ENCODE peak calls at places on chromosomes 16 and 17, in six cellular contexts. L is hepatocyte, N is Kasumi-1, S is iris pigment epithelial cell, U is pons, P is adrenal gland. E is an unnamed sample.

GRCh38 chr17:66904760-66905637 is 59.5 kb upstream of the CACNG4 start:
- DNase-seq in U (no peak), L (peak; percentile 53), N (no peak), P (no peak), S (peak; percentile 71), E (no peak)

GRCh38 chr17:82365586-82366295 is 5.8 kb upstream of the UTS2R start:
- DNase-seq in P (no peak), S (no peak), N (no peak), U (no peak), L (no peak), E (no peak)

GRCh38 chr17:16953347-16953746 is 18.6 kb downstream of the TNFRSF13B start:
- DNase-seq in N (no peak), P (no peak), L (no peak), U (no peak), S (no peak), E (no peak)

GRCh38 chr17:51487947-51488346 is 227.6 kb downstream of the UTP18 start:
- DNase-seq in L (peak; percentile 10), N (no peak), S (no peak), U (no peak), P (no peak), E (peak; percentile 47)

GRCh38 chr17:29143894-29144293 is 36.3 kb downstream of the MYO18A start:
- DNase-seq in S (no peak), N (peak; percentile 64), U (peak; percentile 75), P (no peak), L (no peak), E (peak; percentile 54)

GRCh38 chr16:17435324-17435723 is 35.4 kb downstream of the XYLT1 start:
- DNase-seq in U (no peak), S (no peak), P (no peak), N (no peak), L (no peak), E (no peak)

GRCh38 chr17:17126131-17127110 is 79.7 kb downstream of the PLD6 start:
- DNase-seq in U (no peak), S (no peak), L (no peak), P (no peak), N (peak; percentile 36), E (no peak)

GRCh38 chr17:74584714-74585113 is 7.4 kb downstream of the CD300LD start:
- DNase-seq in N (no peak), U (no peak), L (no peak), S (no peak), P (no peak), E (no peak)

GRCh38 chr16:23803591-23804123 is 32.1 kb upstream of the PRKCB start:
- DNase-seq in P (peak; percentile 26), S (peak; percentile 16), N (peak; percentile 36), U (peak; percentile 73), L (peak; percentile 45), E (peak; percentile 52)

GRCh38 chr16:15857779-15858560 is 1.1 kb upstream of the MYH11 start:
- DNase-seq in N (no peak), P (peak; percentile 26), L (peak; percentile 20), S (peak; percentile 36), U (no peak), E (no peak)

GRCh38 chr16:49809112-49809511 is 46.8 kb downstream of the ZNF423 start:
- DNase-seq in S (no peak), L (no peak), N (no peak), U (no peak), P (no peak), E (no peak)

GRCh38 chr17:59008737-59009136 is 97.9 kb downstream of the TRIM37 start:
- DNase-seq in P (no peak), S (no peak), L (no peak), N (no peak), U (no peak), E (no peak)

GRCh38 chr16:88815901-88816589 is 4.3 kb upstream of the APRT start:
- DNase-seq in S (no peak), P (peak; percentile 55), U (no peak), L (peak; percentile 60), N (peak; percentile 10), E (no peak)

GRCh38 chr16:3022208-3022696 is 1.5 kb downstream of the HCFC1R1 start:
- DNase-seq in L (peak; percentile 95), S (peak; percentile 96), U (peak; percentile 64), N (peak; percentile 16), P (peak; percentile 89), E (no peak)

GRCh38 chr17:9402590-9403199 is 172.9 kb downstream of the STX8 start:
- DNase-seq in L (peak; percentile 22), N (peak; percentile 18), P (no peak), U (peak; percentile 12), S (peak; percentile 54), E (peak; percentile 75)

GRCh38 chr17:7744416-7744815 is 26.9 kb downstream of the DNAH2 start:
- DNase-seq in L (no peak), S (peak; percentile 15), U (no peak), P (no peak), N (no peak), E (no peak)

GRCh38 chr17:65334391-65334790 is 197.2 kb downstream of the RGS9 start:
- DNase-seq in P (no peak), N (no peak), S (no peak), L (no peak), U (no peak), E (no peak)

GRCh38 chr17:64780096-64781012 is 118.2 kb upstream of the SMURF2 start:
- DNase-seq in U (no peak), N (no peak), L (peak; percentile 83), P (no peak), S (no peak), E (no peak)

GRCh38 chr17:45305532-45306087 is 11.2 kb downstream of the MAP3K14 start:
- DNase-seq in S (peak; percentile 88), L (no peak), P (no peak), U (no peak), N (no peak), E (no peak)

GRCh38 chr17:49490271-49490670 is 4.8 kb upstream of the NGFR start:
- DNase-seq in N (no peak), S (no peak), P (no peak), L (no peak), U (no peak), E (no peak)

GRCh38 chr16:27816561-27816960 is 247.0 kb downstream of the GSG1L start:
- DNase-seq in L (no peak), N (no peak), S (no peak), P (no peak), U (peak; percentile 79), E (no peak)

GRCh38 chr16:54501797-54502196 is 215.2 kb upstream of the IRX3 start:
- DNase-seq in L (no peak), N (no peak), U (no peak), S (no peak), P (no peak), E (no peak)

GRCh38 chr17:65370669-65371126 is 190.8 kb downstream of the AXIN2 start:
- DNase-seq in P (no peak), S (no peak), L (peak; percentile 64), U (peak; percentile 25), N (no peak), E (no peak)

GRCh38 chr16:73549960-73550359 is 502.0 kb upstream of the ZFHX3 start:
- DNase-seq in L (no peak), S (no peak), N (no peak), U (no peak), P (no peak), E (no peak)

GRCh38 chr17:19270951-19271611 is 33.9 kb downstream of the EPN2 start:
- DNase-seq in S (no peak), N (no peak), U (no peak), P (no peak), L (no peak), E (no peak)

GRCh38 chr16:85947511-85948509 is 48.8 kb downstream of the IRF8 start:
- DNase-seq in P (no peak), N (no peak), U (no peak), L (no peak), S (no peak), E (no peak)

GRCh38 chr17:70608957-70609356 is 439.6 kb downstream of the KCNJ2 start:
- DNase-seq in P (no peak), L (no peak), S (no peak), N (no peak), U (peak; percentile 68), E (no peak)

GRCh38 chr17:27562777-27563455 is 68.1 kb upstream of the LGALS9 start:
- DNase-seq in U (no peak), N (no peak), L (no peak), P (no peak), S (peak; percentile 65), E (no peak)

GRCh38 chr17:63675607-63676539 is 24.1 kb downstream of the LIMD2 start:
- DNase-seq in U (peak; percentile 71), S (peak; percentile 90), P (peak; percentile 88), N (peak; percentile 62), L (peak; percentile 85), E (peak; percentile 96)

GRCh38 chr16:27318399-27319256 is 4.9 kb downstream of the IL4R start:
- DNase-seq in N (peak; percentile 56), P (peak; percentile 35), U (peak; percentile 51), S (peak; percentile 83), L (peak; percentile 38), E (no peak)

GRCh38 chr17:7885357-7886226 is 3.0 kb upstream of the CHD3 start:
- DNase-seq in S (no peak), N (no peak), P (peak; percentile 66), L (peak; percentile 69), U (peak; percentile 20), E (peak; percentile 47)

GRCh38 chr17:63838586-63839184 is 3.8 kb downstream of the SMARCD2 start:
- DNase-seq in U (peak; percentile 92), S (peak; percentile 84), L (peak; percentile 64), N (no peak), P (peak; percentile 89), E (peak; percentile 64)

GRCh38 chr17:82449136-82449882 is 1.2 kb downstream of the CYBC1 start:
- DNase-seq in U (no peak), S (no peak), P (peak; percentile 31), L (no peak), N (peak; percentile 49), E (no peak)

GRCh38 chr17:41301916-41302901 is at the start of gene KRTAP29-1:
- DNase-seq in U (no peak), P (no peak), N (no peak), S (no peak), L (no peak), E (peak; percentile 33)

GRCh38 chr17:58277107-58277506 is 3.6 kb downstream of the MPO start:
- DNase-seq in U (peak; percentile 26), S (peak; percentile 17), N (no peak), L (no peak), P (no peak), E (peak; percentile 35)

GRCh38 chr16:56988948-56989945 is at the start of gene NLRC5:
- DNase-seq in U (peak; percentile 76), N (peak; percentile 67), S (peak; percentile 85), P (peak; percentile 86), L (peak; percentile 90), E (peak; percentile 85)

GRCh38 chr17:50059759-50060273 is 3.9 kb downstream of the ITGA3 start:
- DNase-seq in L (no peak), U (no peak), S (peak; percentile 68), P (peak; percentile 57), N (no peak), E (no peak)

GRCh38 chr17:56939869-56940484 is 20.9 kb downstream of the COIL start:
- DNase-seq in L (peak; percentile 71), P (no peak), N (peak; percentile 90), S (peak; percentile 53), U (peak; percentile 64), E (peak; percentile 69)